ENCODE peak calls at places on chromosome 21, in nine cellular contexts. D, X, L, S, B, E, P, H and Q are unnamed samples. For H3K4me1, the result is how much of the 10 kb centered on the place peaks cover.

GRCh38 chr21:36471254-36471723 is 8.6 kb downstream of the CLDN14 start:
- DNase-seq in H (no peak), D (peak), P (peak), B (no peak), S (no peak), E (no peak), X (no peak), L (no peak), Q (peak)

GRCh38 chr21:15775981-15776380 is 46.2 kb downstream of the USP25 start:
- DNase-seq in E (no peak), P (peak), H (no peak), L (no peak), D (no peak), S (no peak), X (no peak), B (no peak), Q (no peak)

GRCh38 chr21:19501115-19501514 is 1097.5 kb upstream of the TMPRSS15 start:
- DNase-seq in E (no peak), L (no peak), X (no peak), S (no peak), P (no peak), B (no peak), H (no peak), D (no peak), Q (no peak)

GRCh38 chr21:37410639-37411038 is 44.1 kb downstream of the DYRK1A start:
- DNase-seq in L (no peak), D (no peak), B (no peak), H (no peak), P (no peak), X (no peak), E (no peak), S (no peak), Q (no peak)

GRCh38 chr21:18772876-18773275 is 369.3 kb upstream of the TMPRSS15 start:
- DNase-seq in S (no peak), L (no peak), H (no peak), D (no peak), P (peak), E (no peak), X (no peak), B (no peak), Q (no peak)

GRCh38 chr21:46345861-46346260 is 21.9 kb downstream of the PCNT start:
- DNase-seq in E (no peak), S (no peak), H (no peak), L (no peak), P (no peak), B (no peak), X (no peak), D (no peak), Q (no peak)

GRCh38 chr21:26117324-26117971 is 53.1 kb downstream of the APP start:
- DNase-seq in X (no peak), S (no peak), E (no peak), D (no peak), L (no peak), P (no peak), B (no peak), H (no peak), Q (no peak)

GRCh38 chr21:21085206-21085605 is 87.0 kb downstream of the NCAM2 start:
- DNase-seq in B (no peak), D (no peak), X (no peak), E (no peak), P (no peak), S (no peak), H (no peak), L (no peak), Q (no peak)

GRCh38 chr21:36735201-36735515 is 36.2 kb downstream of the SIM2 start:
- DNase-seq in S (no peak), P (no peak), E (no peak), X (no peak), L (no peak), D (no peak), B (no peak), H (peak), Q (no peak)

GRCh38 chr21:28975401-28975800 is 17.3 kb downstream of the LTN1 start:
- DNase-seq in B (no peak), D (no peak), X (no peak), H (no peak), L (no peak), P (no peak), S (no peak), E (no peak), Q (no peak)

GRCh38 chr21:15240846-15241245 is 176.0 kb upstream of the NRIP1 start:
- DNase-seq in E (no peak), H (no peak), P (no peak), S (no peak), L (no peak), D (no peak), B (no peak), X (no peak), Q (no peak)

GRCh38 chr21:32381571-32381970 is 11.2 kb downstream of the URB1 start:
- DNase-seq in H (no peak), S (no peak), X (no peak), E (no peak), D (no peak), L (no peak), P (no peak), B (no peak), Q (no peak)

GRCh38 chr21:32813265-32813903 is 41.8 kb upstream of the PAXBP1 start:
- DNase-seq in D (no peak), X (no peak), L (no peak), H (no peak), P (no peak), E (no peak), S (no peak), B (no peak), Q (no peak)

GRCh38 chr21:25189497-25189896 is 417.8 kb downstream of the MRPL39 start:
- DNase-seq in E (no peak), X (no peak), D (no peak), H (no peak), S (no peak), B (no peak), L (no peak), P (no peak), Q (no peak)

GRCh38 chr21:26098758-26099157 is 71.8 kb downstream of the APP start:
- DNase-seq in L (no peak), B (no peak), X (no peak), E (no peak), H (no peak), P (peak), S (no peak), D (no peak), Q (no peak)

GRCh38 chr21:46207920-46208571 is 20.5 kb downstream of the LSS start:
- DNase-seq in E (no peak), L (peak), D (no peak), H (peak), P (no peak), B (peak), S (peak), X (no peak), Q (no peak)

GRCh38 chr21:31900121-31900895 is 27.5 kb downstream of the HUNK start:
- DNase-seq in P (no peak), X (no peak), L (no peak), S (no peak), E (no peak), B (no peak), H (no peak), D (no peak), Q (peak)

GRCh38 chr21:25254491-25255174 is 352.6 kb downstream of the MRPL39 start:
- DNase-seq in B (no peak), E (no peak), H (no peak), X (no peak), D (no peak), L (no peak), S (peak), P (no peak), Q (no peak)

GRCh38 chr21:25934130-25934529 is 199.4 kb downstream of the GABPA start:
- DNase-seq in B (no peak), D (no peak), P (peak), E (no peak), H (no peak), S (no peak), X (no peak), L (no peak), Q (no peak)

GRCh38 chr21:30486180-30486579 is 1.1 kb downstream of the KRTAP19-2 start:
- DNase-seq in B (no peak), H (no peak), E (no peak), L (no peak), P (no peak), S (no peak), D (no peak), X (no peak), Q (no peak)

GRCh38 chr21:17501107-17502006 is 11.5 kb upstream of the CXADR start:
- DNase-seq in X (no peak), E (no peak), L (no peak), S (no peak), B (no peak), P (peak), D (no peak), H (no peak), Q (peak)

GRCh38 chr21:46124083-46124925 is 26.4 kb downstream of the COL6A2 start:
- DNase-seq in B (no peak), X (no peak), E (peak), D (no peak), P (no peak), S (no peak), H (peak), L (peak), Q (no peak)

GRCh38 chr21:28283652-28284490 is 708.8 kb downstream of the LTN1 start:
- DNase-seq in B (no peak), P (peak), X (no peak), L (no peak), E (no peak), S (peak), D (no peak), H (no peak), Q (no peak)

GRCh38 chr21:26555554-26555953 is 17.5 kb downstream of the CYYR1 start:
- DNase-seq in P (no peak), X (no peak), D (no peak), L (no peak), B (no peak), H (no peak), S (no peak), E (no peak), Q (no peak)

GRCh38 chr21:33109574-33110339 is 39.8 kb downstream of the OLIG1 start:
- DNase-seq in X (no peak), H (peak), L (peak), P (no peak), S (no peak), D (no peak), B (no peak), E (no peak), Q (no peak)

GRCh38 chr21:28074676-28075075 is 918.0 kb downstream of the LTN1 start:
- DNase-seq in B (no peak), D (no peak), E (no peak), S (no peak), H (no peak), P (no peak), X (no peak), L (no peak), Q (no peak)

GRCh38 chr21:33115586-33116541 is 45.9 kb downstream of the OLIG1 start:
- DNase-seq in B (no peak), D (no peak), E (no peak), X (no peak), S (no peak), H (no peak), L (no peak), P (no peak), Q (no peak)

DNA sequence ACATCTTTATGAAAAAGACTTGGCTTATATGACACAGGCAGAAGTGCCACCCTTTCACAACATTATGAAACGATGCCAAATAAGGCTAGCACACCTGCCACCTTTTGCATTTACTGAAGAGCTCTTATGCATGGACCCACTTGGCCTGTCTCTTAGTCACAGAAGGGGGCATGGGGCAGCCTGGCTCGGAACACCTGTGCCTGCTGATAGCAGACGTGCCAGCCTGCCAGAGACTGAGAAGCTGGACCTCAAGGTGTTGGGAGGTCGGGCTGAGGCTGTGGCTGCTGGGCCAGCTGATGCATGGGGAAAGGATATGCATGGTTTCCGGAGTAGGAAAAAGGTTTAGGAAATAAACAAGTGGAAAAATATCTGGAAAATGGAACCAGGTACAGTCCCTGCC is 21.5 kb downstream of the RCAN1 start:
- DNase-seq in E (no peak), S (no peak), B (no peak), D (no peak), X (no peak), H (no peak), L (no peak), P (no peak), Q (no peak)
- H3K4me1 ChIP-seq in E (under half), S (under half), B (half or more), D (under half), X (under half), H (under half), L (under half), P (under half), Q (under half)

GRCh38 chr21:44024895-44025353 is 12.8 kb downstream of the TRAPPC10 start:
- DNase-seq in D (no peak), X (peak), S (no peak), P (no peak), H (no peak), L (no peak), E (peak), B (peak), Q (no peak)
- TF ChIP-seq CTCF in D (no peak), X (no peak), S (no peak), P (no peak), H (no peak), L (no peak), E (no peak), B (peak), Q (no peak)

DNA sequence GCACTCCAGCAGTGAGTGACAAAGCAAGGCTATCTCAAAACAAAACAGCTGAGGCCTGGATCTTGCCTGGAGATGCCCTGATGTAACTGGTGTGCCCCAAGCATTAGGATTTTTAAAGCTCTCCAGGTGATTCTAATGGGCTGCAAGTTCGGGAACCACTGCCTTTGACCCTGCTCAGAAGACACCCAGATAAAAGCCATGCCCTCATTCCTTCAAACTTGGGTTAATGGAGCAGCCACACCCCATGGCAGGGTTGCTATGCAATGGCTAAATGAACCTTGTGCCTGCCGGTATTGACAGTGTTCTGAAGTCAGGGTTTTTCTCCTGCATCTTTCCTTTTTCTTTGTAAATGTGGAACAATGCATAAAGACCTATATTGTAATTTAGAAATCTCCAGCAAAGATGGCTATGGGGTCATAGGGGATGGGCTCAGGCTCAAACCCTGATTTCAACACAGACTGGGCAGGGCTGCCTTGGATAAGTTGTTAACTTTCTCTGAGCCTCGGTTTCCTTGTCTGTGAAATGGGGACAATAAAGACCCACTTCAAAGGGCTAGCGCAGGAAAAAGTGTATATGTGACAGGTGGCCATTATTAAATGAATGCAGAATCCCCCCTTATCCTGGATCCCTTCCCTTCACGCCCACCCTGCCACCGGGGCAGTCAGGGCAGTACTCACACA is 453 bp downstream of the TFF3 start:
- DNase-seq in L (no peak), D (no peak), E (no peak), S (no peak), P (no peak), H (no peak), X (no peak), B (no peak), Q (peak)
- H3K4me1 ChIP-seq in L (under half), D (under half), E (under half), S (under half), P (under half), H (under half), X (under half), B (under half), Q (under half)

GRCh38 chr21:44972301-44972814 is 32.5 kb downstream of the SLX9 start:
- DNase-seq in P (peak), H (no peak), X (no peak), L (peak), E (no peak), S (no peak), B (no peak), D (no peak), Q (no peak)

GRCh38 chr21:44971672-44971995 is 31.8 kb downstream of the SLX9 start:
- DNase-seq in P (no peak), E (no peak), B (no peak), L (peak), D (no peak), H (no peak), X (no peak), S (no peak), Q (no peak)

GRCh38 chr21:44969066-44969649 is 29.3 kb downstream of the SLX9 start:
- DNase-seq in P (no peak), X (no peak), H (no peak), S (no peak), L (peak), D (no peak), B (no peak), E (no peak), Q (no peak)

GRCh38 chr21:44970766-44971671 is 31.2 kb downstream of the SLX9 start:
- DNase-seq in H (no peak), E (no peak), P (no peak), L (peak), B (no peak), S (no peak), D (no peak), X (no peak), Q (no peak)

DNA sequence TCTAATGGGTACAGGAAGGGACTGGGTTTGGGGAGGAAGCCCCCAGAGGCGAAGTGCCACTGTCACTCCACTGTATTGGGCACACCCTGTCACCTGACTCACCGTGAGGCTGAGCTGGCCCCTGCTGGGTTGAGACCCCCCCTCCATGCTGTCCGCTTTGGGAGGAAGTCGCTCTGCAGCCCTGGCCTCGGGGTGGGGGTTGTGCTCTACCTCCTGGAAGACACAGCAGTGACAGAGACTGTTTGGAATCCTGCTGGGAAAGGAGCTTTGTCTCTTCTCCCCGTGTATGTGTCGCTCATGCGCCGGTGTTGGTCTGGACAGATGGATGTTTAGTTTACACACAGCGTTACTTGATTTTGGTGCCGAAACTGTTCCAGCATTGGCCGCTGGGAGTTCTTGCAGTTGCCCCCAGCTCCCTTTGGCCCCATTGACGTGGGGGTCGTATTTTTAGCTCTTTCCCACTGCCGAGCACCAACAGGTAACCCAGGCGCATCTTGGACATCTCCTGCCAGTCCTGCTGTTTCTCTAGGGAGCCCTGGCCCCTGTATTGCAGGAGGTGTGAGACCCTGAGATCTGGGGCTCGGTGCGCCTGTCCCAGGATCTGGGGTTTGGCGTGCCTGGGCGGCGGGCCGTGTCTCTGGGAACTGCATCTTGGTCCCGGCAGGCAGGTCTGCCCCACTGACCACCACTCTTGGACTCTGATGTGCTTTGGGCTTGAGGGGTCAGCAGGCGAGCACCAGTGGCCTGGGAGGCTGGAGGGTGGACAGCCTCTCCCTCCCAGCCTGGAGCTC is 30.3 kb downstream of the SLX9 start:
- DNase-seq in S (no peak), B (no peak), P (peak), D (no peak), E (no peak), H (peak), L (peak), X (no peak), Q (no peak)
- TF ChIP-seq CTCF in S (no peak), B (no peak), P (no peak), D (no peak), E (no peak), H (no peak), L (no peak), X (no peak), Q (no peak)

GRCh38 chr21:43940329-43940653 is 71.8 kb upstream of the TRAPPC10 start:
- DNase-seq in H (no peak), D (no peak), P (no peak), B (no peak), E (no peak), S (no peak), L (no peak), X (no peak), Q (no peak)
- H3K4me1 ChIP-seq in H (under half), D (under half), P (under half), B (under half), E (under half), S (under half), L (under half), X (under half), Q (under half)

GRCh38 chr21:44374601-44375280 is 21.3 kb downstream of the TRPM2 start:
- DNase-seq in E (no peak), X (no peak), L (peak), B (no peak), H (no peak), D (no peak), S (no peak), P (no peak), Q (no peak)

GRCh38 chr21:44375686-44376320 is 22.4 kb downstream of the TRPM2 start:
- DNase-seq in P (no peak), S (no peak), H (no peak), E (no peak), B (no peak), D (no peak), L (peak), X (no peak), Q (no peak)

GRCh38 chr21:44377201-44377921 is 23.9 kb downstream of the TRPM2 start:
- DNase-seq in X (no peak), P (no peak), S (no peak), E (no peak), L (peak), D (no peak), H (no peak), B (no peak), Q (no peak)

GRCh38 chr21:44376606-44377005 is 23.2 kb downstream of the TRPM2 start:
- DNase-seq in D (no peak), P (no peak), S (no peak), L (peak), B (no peak), E (no peak), H (no peak), X (no peak), Q (no peak)

GRCh38 chr21:44375281-44375651 is 21.8 kb downstream of the TRPM2 start:
- DNase-seq in H (peak), D (no peak), B (peak), S (no peak), E (no peak), L (peak), P (no peak), X (peak), Q (no peak)
- TF ChIP-seq CTCF in H (no peak), D (no peak), B (no peak), S (no peak), E (no peak), L (no peak), P (no peak), X (no peak), Q (no peak)

DNA sequence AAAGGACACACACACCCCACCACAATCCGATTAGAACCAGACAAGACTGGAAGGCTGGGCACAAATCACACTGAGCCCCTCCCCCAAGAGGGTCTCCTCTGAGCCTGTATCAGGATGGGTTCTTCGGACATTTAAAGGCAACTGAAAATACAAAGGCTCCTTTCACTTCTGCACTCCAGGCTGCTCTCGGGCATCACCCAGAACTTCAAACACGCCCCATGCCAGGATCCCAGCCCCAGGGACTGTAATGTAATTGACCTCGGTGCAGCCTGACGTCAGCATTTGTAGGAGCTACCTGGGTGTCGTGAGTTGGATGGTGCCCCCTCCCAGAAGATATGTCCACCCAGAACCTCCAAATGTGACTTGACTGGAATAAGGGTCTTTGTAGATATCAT is 95.3 kb downstream of the PSMG1 start:
- DNase-seq in S (no peak), B (no peak), E (no peak), P (no peak), D (no peak), H (no peak), X (no peak), L (no peak), Q (no peak)
- H3K4me1 ChIP-seq in S (under half), B (under half), E (under half), P (under half), D (under half), H (under half), X (under half), L (under half), Q (under half)